ENCODE peak calls at places on chromosomes 5 and 9, in six cellular contexts. J is HFFc6, R is heart right ventricle, E is brain microvascular endothelial cell, Y is GM20000, O is neural progenitor cell. P is an unnamed sample.

GRCh38 chr5:21613971-21614488 is 1239.1 kb downstream of the CDH12 start:
- DNase-seq in J (no peak), R (no peak), E (no peak), Y (no peak), O (peak), P (no peak)

GRCh38 chr9:123109540-123110279 is 76.2 kb downstream of the GPR21 start:
- DNase-seq in J (no peak), R (no peak), E (no peak), Y (no peak), O (no peak), P (no peak)

GRCh38 chr9:92140074-92140753 is 25.0 kb upstream of the SPTLC1 start:
- DNase-seq in J (peak), R (peak), E (peak), Y (peak), O (peak), P (peak)

GRCh38 chr5:93915142-93915553 is 173.7 kb upstream of the POU5F2 start:
- DNase-seq in J (peak), R (no peak), E (no peak), Y (peak), O (peak), P (peak)

GRCh38 chr9:93955356-93956182 is 414 bp upstream of the BARX1 start:
- DNase-seq in J (no peak), R (no peak), E (no peak), Y (peak), O (peak), P (no peak)

GRCh38 chr5:178284996-178285395 is 52.4 kb upstream of the PHYKPL start:
- DNase-seq in J (no peak), R (no peak), E (no peak), Y (no peak), O (no peak), P (no peak)

GRCh38 chr5:157593036-157593435 is 17.5 kb upstream of the ADAM19 start:
- DNase-seq in J (no peak), R (no peak), E (no peak), Y (no peak), O (no peak), P (no peak)

GRCh38 chr9:135209136-135209535 is 121.7 kb downstream of the OLFM1 start:
- DNase-seq in J (no peak), R (no peak), E (no peak), Y (no peak), O (no peak), P (no peak)

GRCh38 chr5:141870226-141870625 is 8.0 kb downstream of the PCDH1 start:
- DNase-seq in J (no peak), R (no peak), E (no peak), Y (no peak), O (no peak), P (no peak)

GRCh38 chr5:88786217-88786560 is 96.8 kb downstream of the MEF2C start:
- DNase-seq in J (peak), R (no peak), E (peak), Y (no peak), O (no peak), P (no peak)

GRCh38 chr9:68427216-68427994 is 71.0 kb downstream of the PGM5 start:
- DNase-seq in J (no peak), R (no peak), E (no peak), Y (no peak), O (peak), P (no peak)

GRCh38 chr5:14733661-14734060 is 69.1 kb downstream of the OTULIN start:
- DNase-seq in J (no peak), R (no peak), E (no peak), Y (no peak), O (no peak), P (no peak)

GRCh38 chr5:167908596-167908995 is 382.8 kb upstream of the WWC1 start:
- DNase-seq in J (no peak), R (no peak), E (no peak), Y (no peak), O (no peak), P (no peak)

DNA sequence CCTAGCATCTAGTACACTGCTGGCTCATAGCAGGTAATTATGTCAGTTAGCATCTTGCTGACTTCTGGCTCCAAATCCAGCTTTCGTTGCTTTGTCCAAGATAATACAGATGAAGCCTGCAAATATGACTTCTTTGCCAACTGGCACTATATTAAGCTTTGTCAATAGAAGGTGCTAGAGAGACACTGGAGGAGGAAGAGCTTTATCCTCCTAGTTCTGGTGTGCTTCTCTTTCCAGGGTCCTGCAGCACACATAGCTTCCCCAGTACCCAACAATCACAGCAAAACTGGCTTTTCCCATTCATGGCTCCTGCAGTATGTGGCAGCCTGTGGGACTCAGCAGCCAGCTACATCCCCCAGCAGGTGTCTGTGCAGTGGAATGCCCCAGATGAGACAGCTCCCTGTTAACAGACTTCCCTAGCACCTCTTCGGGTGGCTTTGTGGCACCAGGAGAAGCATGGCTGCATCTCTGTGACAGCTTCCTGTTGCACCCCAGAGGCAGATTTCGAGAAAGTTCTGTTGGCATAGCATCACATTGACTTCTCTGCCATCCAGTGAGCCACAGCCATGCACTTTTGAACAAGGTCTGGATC is 147.8 kb downstream of the OXCT1 start:
- DNase-seq in J (peak), R (no peak), E (no peak), Y (no peak), O (no peak), P (no peak)
- TF ChIP-seq CTCF in J (peak), R (no peak), E (peak), Y (no peak), O (no peak), P (no peak)

GRCh38 chr5:78508231-78508765 is 140.3 kb downstream of the LHFPL2 start:
- DNase-seq in J (peak), R (no peak), E (peak), Y (no peak), O (no peak), P (no peak)

GRCh38 chr5:78509145-78509865 is 139.3 kb downstream of the LHFPL2 start:
- DNase-seq in J (no peak), R (no peak), E (no peak), Y (no peak), O (no peak), P (no peak)

GRCh38 chr5:78511116-78511906 is 137.3 kb downstream of the LHFPL2 start:
- DNase-seq in J (no peak), R (no peak), E (no peak), Y (no peak), O (no peak), P (no peak)

GRCh38 chr5:78512440-78512839 is 136.1 kb downstream of the LHFPL2 start:
- DNase-seq in J (no peak), R (no peak), E (no peak), Y (no peak), O (no peak), P (no peak)

GRCh38 chr5:78509884-78510769 is 138.4 kb downstream of the LHFPL2 start:
- DNase-seq in J (no peak), R (peak), E (no peak), Y (peak), O (peak), P (no peak)
- TF ChIP-seq CTCF in J (peak), R (no peak), E (peak), Y (no peak), O (peak), P (no peak)

GRCh38 chr5:158770506-158770905 is 329.2 kb downstream of the EBF1 start:
- DNase-seq in J (no peak), R (no peak), E (no peak), Y (peak), O (peak), P (peak)

GRCh38 chr5:158769702-158770101 is 330.0 kb downstream of the EBF1 start:
- DNase-seq in J (no peak), R (no peak), E (no peak), Y (no peak), O (no peak), P (no peak)

GRCh38 chr5:158769079-158769478 is 330.6 kb downstream of the EBF1 start:
- DNase-seq in J (no peak), R (no peak), E (no peak), Y (no peak), O (no peak), P (no peak)

GRCh38 chr5:158776681-158777080 is 323.0 kb downstream of the EBF1 start:
- DNase-seq in J (no peak), R (no peak), E (no peak), Y (no peak), O (no peak), P (no peak)

GRCh38 chr5:158773151-158773550 is 326.6 kb downstream of the EBF1 start:
- DNase-seq in J (no peak), R (no peak), E (no peak), Y (no peak), O (no peak), P (no peak)
- TF ChIP-seq CTCF in J (no peak), R (no peak), E (no peak), Y (no peak), O (no peak), P (no peak)

DNA sequence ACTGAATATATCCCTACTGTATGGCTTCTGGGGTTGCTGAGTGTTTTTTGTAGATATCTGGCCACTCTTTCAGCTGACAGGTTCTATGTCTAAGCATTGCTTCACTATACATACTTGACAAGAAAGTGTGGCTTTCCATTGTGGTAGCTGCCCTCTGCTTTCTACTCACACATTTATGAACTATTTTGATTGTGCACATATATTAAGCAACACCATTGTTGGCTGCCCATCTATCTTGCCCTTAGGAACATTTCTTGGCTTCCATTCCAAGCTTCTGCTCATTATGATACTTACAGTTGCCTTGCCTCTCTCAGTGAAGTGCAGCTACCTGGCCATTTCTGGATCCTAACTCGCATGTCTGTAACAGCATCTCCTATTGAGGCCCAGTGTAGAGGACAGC is 153.6 kb upstream of the MOCS2 start:
- DNase-seq in J (no peak), R (no peak), E (no peak), Y (no peak), O (no peak), P (no peak)
- TF ChIP-seq CTCF in J (no peak), R (no peak), E (no peak), Y (no peak), O (no peak), P (no peak)

GRCh38 chr5:138439537-138440225 is 824 bp downstream of the REEP2 start:
- DNase-seq in J (no peak), R (no peak), E (no peak), Y (peak), O (peak), P (no peak)
- TF ChIP-seq CTCF in J (no peak), R (no peak), E (no peak), Y (no peak), O (no peak), P (no peak)

GRCh38 chr9:88781500-88782391 is 209.5 kb upstream of the S1PR3 start:
- DNase-seq in J (peak), R (peak), E (peak), Y (no peak), O (peak), P (no peak)
- TF ChIP-seq CTCF in J (peak), R (peak), E (peak), Y (no peak), O (no peak), P (peak)

GRCh38 chr5:149730620-149731331 is 666 bp downstream of the PPARGC1B start:
- DNase-seq in J (no peak), R (peak), E (peak), Y (peak), O (peak), P (no peak)
- TF ChIP-seq CTCF in J (no peak), R (no peak), E (peak), Y (no peak), O (peak), P (no peak)

GRCh38 chr9:131645078-131645776 is 94.6 kb downstream of the RAPGEF1 start:
- DNase-seq in J (peak), R (no peak), E (no peak), Y (no peak), O (no peak), P (no peak)

GRCh38 chr9:131640438-131641181 is 95.3 kb downstream of the PRRT1B start:
- DNase-seq in J (no peak), R (no peak), E (peak), Y (no peak), O (no peak), P (no peak)

GRCh38 chr9:131639771-131640437 is 94.6 kb downstream of the PRRT1B start:
- DNase-seq in J (no peak), R (no peak), E (no peak), Y (no peak), O (peak), P (no peak)

GRCh38 chr9:131642496-131643083 is 97.3 kb downstream of the PRRT1B start:
- DNase-seq in J (no peak), R (no peak), E (no peak), Y (peak), O (peak), P (no peak)

GRCh38 chr9:131641618-131642495 is 96.5 kb downstream of the PRRT1B start:
- DNase-seq in J (peak), R (no peak), E (peak), Y (no peak), O (no peak), P (no peak)
- TF ChIP-seq CTCF in J (peak), R (no peak), E (peak), Y (no peak), O (no peak), P (no peak)

P was measured in HCT116.